ENCODE peak calls at places on chromosomes 11 and 22, in six cellular contexts. F is prostate gland, V is stomach, E is right lobe of liver, Y is IMR-90, A is Peyer's patch. J is an unnamed sample.

GRCh38 chr11:69333149-69333710 is 39.3 kb downstream of the MYEOV start:
- DNase-seq in F (no peak), V (peak), E (peak), Y (no peak), A (no peak), J (no peak)

GRCh38 chr11:131033151-131033651 is 116.9 kb upstream of the SNX19 start:
- DNase-seq in F (no peak), V (no peak), E (no peak), Y (peak), A (no peak), J (peak)

GRCh38 chr11:95092549-95093324 is 3.1 kb downstream of the ENDOD1 start:
- DNase-seq in F (no peak), V (no peak), E (no peak), Y (peak), A (peak), J (no peak)

GRCh38 chr11:47899801-47900200 is 51.7 kb upstream of the NUP160 start:
- DNase-seq in F (no peak), V (no peak), E (no peak), Y (no peak), A (peak), J (no peak)

GRCh38 chr11:113895367-113896155 is 9.0 kb upstream of the HTR3B start:
- DNase-seq in F (peak), V (no peak), E (no peak), Y (no peak), A (peak), J (peak)

GRCh38 chr11:57203882-57204281 is 22.1 kb downstream of the LRRC55 start:
- DNase-seq in F (no peak), V (no peak), E (no peak), Y (no peak), A (no peak), J (no peak)

GRCh38 chr22:49229483-49230193 is 598.0 kb downstream of the BRD1 start:
- DNase-seq in F (peak), V (no peak), E (no peak), Y (no peak), A (no peak), J (no peak)

GRCh38 chr22:29750559-29750958 is 16.2 kb downstream of the ZMAT5 start:
- DNase-seq in F (no peak), V (no peak), E (peak), Y (no peak), A (no peak), J (no peak)

GRCh38 chr11:103024086-103024485 is 67.9 kb downstream of the DCUN1D5 start:
- DNase-seq in F (no peak), V (no peak), E (no peak), Y (no peak), A (no peak), J (no peak)

GRCh38 chr11:117931971-117932370 is 2.8 kb upstream of the TMPRSS13 start:
- DNase-seq in F (no peak), V (no peak), E (no peak), Y (no peak), A (peak), J (no peak)

GRCh38 chr11:34214961-34215805 is 109.8 kb downstream of the NAT10 start:
- DNase-seq in F (no peak), V (no peak), E (no peak), Y (peak), A (peak), J (no peak)

GRCh38 chr11:63537293-63538101 is 889 bp downstream of the PLAAT4 start:
- DNase-seq in F (peak), V (peak), E (peak), Y (peak), A (peak), J (peak)

GRCh38 chr11:105022998-105023397 is at the start of gene CASP5:
- DNase-seq in F (no peak), V (no peak), E (no peak), Y (no peak), A (peak), J (no peak)

GRCh38 chr11:65316979-65317786 is 2.5 kb downstream of the CDC42EP2 start:
- DNase-seq in F (peak), V (peak), E (peak), Y (peak), A (peak), J (peak)

GRCh38 chr11:113645593-113646349 is 60.3 kb downstream of the TMPRSS5 start:
- DNase-seq in F (no peak), V (no peak), E (no peak), Y (no peak), A (no peak), J (no peak)

GRCh38 chr22:35446365-35446764 is 46.4 kb downstream of the MCM5 start:
- DNase-seq in F (no peak), V (no peak), E (no peak), Y (peak), A (peak), J (no peak)

GRCh38 chr22:30187726-30188407 is 58.7 kb downstream of the LIF start:
- DNase-seq in F (no peak), V (no peak), E (no peak), Y (peak), A (no peak), J (no peak)

GRCh38 chr22:37173709-37174108 is 14.3 kb downstream of the C1QTNF6 start:
- DNase-seq in F (no peak), V (no peak), E (peak), Y (no peak), A (no peak), J (no peak)

GRCh38 chr11:76269247-76269646 is 62.9 kb upstream of the WNT11 start:
- DNase-seq in F (no peak), V (no peak), E (peak), Y (no peak), A (no peak), J (no peak)

GRCh38 chr22:28989035-28989464 is 72.6 kb downstream of the C22orf31 start:
- DNase-seq in F (no peak), V (no peak), E (no peak), Y (no peak), A (no peak), J (no peak)

GRCh38 chr11:92226331-92227232 is 2.0 kb downstream of the FAT3 start:
- DNase-seq in F (no peak), V (no peak), E (no peak), Y (no peak), A (no peak), J (peak)

GRCh38 chr11:133934599-133935550 is 21.9 kb downstream of the IGSF9B start:
- DNase-seq in F (no peak), V (no peak), E (no peak), Y (peak), A (no peak), J (peak)
- H3K27ac ChIP-seq in F (no peak), V (no peak), E (no peak), Y (no peak), A (no peak), J (no peak)

GRCh38 chr11:67287355-67288197 is 1.5 kb upstream of the ANKRD13D start:
- DNase-seq in F (no peak), V (no peak), E (no peak), Y (no peak), A (no peak), J (no peak)

GRCh38 chr11:67288198-67288451 is 978 bp upstream of the ANKRD13D start:
- DNase-seq in F (no peak), V (no peak), E (no peak), Y (no peak), A (no peak), J (no peak)

GRCh38 chr11:67289651-67290479 is 762 bp downstream of the ANKRD13D start:
- DNase-seq in F (no peak), V (no peak), E (no peak), Y (no peak), A (no peak), J (no peak)

GRCh38 chr11:67289226-67289650 is at the start of gene ANKRD13D:
- DNase-seq in F (no peak), V (peak), E (no peak), Y (no peak), A (peak), J (no peak)

GRCh38 chr11:67288452-67289225 is 464 bp upstream of the ANKRD13D start:
- DNase-seq in F (peak), V (peak), E (peak), Y (peak), A (peak), J (peak)
- TF ChIP-seq POLR2A in F (peak), V (peak), E (peak), Y (peak), A (no peak), J (no peak)

DNA sequence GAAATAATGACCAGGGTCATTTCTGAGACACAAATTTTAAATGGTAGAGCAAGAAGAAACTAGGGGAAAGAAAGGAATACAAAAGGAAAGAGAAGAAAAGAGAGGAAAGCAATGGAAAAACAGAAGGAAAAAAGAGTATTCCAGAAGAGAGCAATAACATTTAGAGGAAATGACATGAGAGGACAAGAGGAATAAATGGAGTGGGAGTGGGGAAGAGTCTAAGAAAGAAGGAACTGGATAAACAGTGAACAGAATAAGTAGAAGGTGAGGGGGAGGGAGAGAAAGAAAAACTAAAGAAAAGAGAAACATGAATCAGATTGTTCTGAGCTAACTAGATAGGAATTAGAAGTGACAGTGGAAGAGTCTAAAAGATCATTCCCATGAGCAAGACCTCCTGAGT is 28.4 kb downstream of the PRDM10 start:
- DNase-seq in F (no peak), V (no peak), E (no peak), Y (peak), A (no peak), J (no peak)
- H3K27ac ChIP-seq in F (no peak), V (no peak), E (no peak), Y (no peak), A (no peak), J (no peak)

DNA sequence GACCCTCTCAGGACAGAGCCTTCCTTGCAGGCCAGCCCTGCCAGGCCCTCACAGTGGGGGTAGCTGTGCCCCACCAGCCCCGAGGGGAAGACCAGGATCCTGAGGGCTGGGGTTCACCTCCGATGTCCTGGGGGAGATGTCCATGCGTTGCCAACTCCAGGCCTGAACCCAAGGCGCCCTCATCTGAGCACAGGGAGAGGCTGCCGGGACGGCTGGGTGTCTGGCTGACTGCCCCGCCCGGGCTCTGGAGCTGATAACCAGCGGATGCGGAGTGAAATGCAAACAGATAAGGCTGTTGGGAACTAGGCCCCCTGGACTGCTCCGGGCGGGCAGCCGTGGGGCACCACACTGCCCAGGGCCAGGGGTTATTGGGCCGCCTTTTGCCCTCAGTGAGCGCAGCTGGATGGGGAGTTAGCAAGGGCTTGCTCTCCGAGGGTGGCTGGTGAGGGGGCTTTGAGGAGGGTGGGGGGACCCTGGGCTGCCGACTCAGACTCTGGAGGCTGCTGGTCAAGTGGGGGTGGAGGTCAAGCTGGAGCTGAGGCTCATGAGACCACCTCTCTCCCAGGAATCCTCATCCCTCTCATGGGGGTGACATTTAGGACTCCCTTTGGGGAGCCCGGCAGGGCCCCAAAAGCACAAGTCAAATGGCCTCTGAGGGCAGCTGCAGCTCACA is 5.6 kb upstream of the MUC6 start:
- DNase-seq in F (no peak), V (peak), E (no peak), Y (no peak), A (no peak), J (peak)
- TF ChIP-seq POLR2A in F (no peak), V (no peak), E (no peak), Y (no peak), A (no peak), J (no peak)

GRCh38 chr22:40422558-40423245 is 52.3 kb downstream of the SGSM3 start:
- DNase-seq in F (no peak), V (no peak), E (no peak), Y (no peak), A (no peak), J (no peak)
- H3K27ac ChIP-seq in F (no peak), V (no peak), E (no peak), Y (no peak), A (no peak), J (no peak)

GRCh38 chr22:50329236-50329635 is 2.4 kb upstream of the DENND6B start:
- DNase-seq in F (no peak), V (no peak), E (no peak), Y (peak), A (no peak), J (no peak)

GRCh38 chr22:50327711-50328019 is 853 bp upstream of the DENND6B start:
- DNase-seq in F (no peak), V (no peak), E (no peak), Y (no peak), A (no peak), J (no peak)

GRCh38 chr22:50325444-50326224 is 1.2 kb downstream of the DENND6B start:
- DNase-seq in F (no peak), V (no peak), E (no peak), Y (no peak), A (no peak), J (no peak)

GRCh38 chr22:50326225-50326958 is 420 bp downstream of the DENND6B start:
- DNase-seq in F (no peak), V (no peak), E (no peak), Y (no peak), A (no peak), J (no peak)

DNA sequence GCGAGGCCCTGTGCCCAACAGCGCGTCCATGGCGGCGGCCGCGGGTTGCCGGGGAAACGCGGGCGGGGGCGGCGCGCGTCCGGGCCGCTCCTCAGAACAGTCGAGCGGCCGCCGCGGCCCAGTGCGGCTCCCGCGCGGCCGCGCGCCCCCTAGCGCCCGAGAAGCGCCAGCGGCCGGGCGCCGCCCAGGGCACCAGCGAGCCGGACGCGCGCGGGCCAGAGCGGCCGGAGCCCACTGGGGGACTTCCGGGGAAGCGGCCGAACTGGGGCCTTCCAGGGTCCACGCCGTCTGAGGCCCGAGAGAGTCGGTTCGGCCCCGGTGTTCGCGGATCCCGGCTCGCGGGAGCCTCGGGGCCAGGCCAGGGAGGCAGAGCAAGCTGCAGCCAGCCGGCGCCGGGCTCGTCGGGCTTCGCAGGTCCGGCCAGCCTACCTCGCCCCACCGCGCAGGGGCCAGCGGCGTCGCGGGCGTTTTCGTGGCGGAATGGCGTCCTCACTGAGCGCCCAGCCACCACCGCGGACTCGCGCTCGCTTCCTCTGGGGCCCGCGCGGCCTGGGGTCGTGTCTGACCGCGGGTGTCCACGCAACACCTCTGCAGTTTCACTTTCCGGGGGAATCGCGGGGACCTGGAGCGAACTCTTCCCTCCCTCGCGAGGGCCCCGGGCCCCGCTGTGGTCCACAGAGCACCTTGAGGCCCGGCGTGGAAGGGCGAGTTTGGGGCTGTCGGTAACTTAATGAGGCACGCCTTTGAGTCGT is at the start of gene DENND6B:
- DNase-seq in F (peak), V (peak), E (peak), Y (peak), A (peak), J (peak)
- TF ChIP-seq POLR2A in F (peak), V (no peak), E (peak), Y (peak), A (peak), J (no peak)

DNA sequence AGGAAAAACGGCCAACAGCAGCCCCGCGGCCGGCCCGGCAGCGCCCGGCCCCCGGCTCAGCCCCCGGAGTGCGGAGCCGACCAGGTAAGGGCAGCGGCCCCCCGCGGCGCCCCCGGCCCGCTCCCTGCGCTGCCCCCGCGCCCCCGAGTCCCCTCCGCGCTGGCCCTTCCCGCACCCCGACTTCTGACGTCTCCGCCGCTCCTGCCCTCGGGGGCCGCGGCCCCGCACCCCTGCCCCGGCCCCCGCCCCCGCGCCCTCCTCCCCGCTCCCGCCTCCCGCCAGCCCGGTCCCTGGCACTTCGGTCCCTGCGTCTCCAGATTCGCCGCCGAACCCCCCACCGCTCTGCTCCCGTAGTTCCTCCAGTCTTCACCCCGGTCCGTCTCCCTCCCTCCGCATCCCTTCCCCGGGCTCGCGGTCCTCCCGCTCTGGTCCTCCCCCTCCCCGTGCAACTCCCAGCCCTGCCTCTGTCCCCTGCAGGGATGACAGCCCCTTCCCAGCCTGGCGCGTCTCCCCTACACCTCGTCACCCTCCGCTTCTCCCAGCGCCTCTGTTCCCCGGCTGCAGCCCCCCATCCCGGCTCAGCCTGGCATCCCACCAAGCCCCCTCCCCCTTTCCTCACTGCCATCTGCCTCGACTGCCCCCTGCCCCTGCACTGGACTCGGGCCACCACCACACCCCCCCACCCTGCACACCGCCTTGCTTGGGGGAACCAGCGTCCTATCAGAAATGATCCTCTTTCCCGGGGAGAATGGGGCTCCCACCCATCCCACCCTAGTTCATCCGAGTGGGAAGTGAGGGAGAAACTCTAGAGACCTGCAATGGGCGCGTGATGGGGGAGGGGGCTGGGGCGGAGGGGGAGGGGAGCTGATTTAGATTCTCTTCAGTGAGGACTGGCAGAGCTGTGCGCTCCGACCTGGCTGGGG is 517 bp downstream of the GRIK4 start:
- DNase-seq in F (no peak), V (peak), E (no peak), Y (no peak), A (no peak), J (no peak)
- H3K27ac ChIP-seq in F (no peak), V (no peak), E (no peak), Y (no peak), A (no peak), J (no peak)

GRCh38 chr11:71453021-71453910 is at the start of gene NADSYN1:
- DNase-seq in F (peak), V (peak), E (peak), Y (peak), A (peak), J (peak)
- TF ChIP-seq POLR2A in F (peak), V (no peak), E (peak), Y (peak), A (peak), J (no peak)

DNA sequence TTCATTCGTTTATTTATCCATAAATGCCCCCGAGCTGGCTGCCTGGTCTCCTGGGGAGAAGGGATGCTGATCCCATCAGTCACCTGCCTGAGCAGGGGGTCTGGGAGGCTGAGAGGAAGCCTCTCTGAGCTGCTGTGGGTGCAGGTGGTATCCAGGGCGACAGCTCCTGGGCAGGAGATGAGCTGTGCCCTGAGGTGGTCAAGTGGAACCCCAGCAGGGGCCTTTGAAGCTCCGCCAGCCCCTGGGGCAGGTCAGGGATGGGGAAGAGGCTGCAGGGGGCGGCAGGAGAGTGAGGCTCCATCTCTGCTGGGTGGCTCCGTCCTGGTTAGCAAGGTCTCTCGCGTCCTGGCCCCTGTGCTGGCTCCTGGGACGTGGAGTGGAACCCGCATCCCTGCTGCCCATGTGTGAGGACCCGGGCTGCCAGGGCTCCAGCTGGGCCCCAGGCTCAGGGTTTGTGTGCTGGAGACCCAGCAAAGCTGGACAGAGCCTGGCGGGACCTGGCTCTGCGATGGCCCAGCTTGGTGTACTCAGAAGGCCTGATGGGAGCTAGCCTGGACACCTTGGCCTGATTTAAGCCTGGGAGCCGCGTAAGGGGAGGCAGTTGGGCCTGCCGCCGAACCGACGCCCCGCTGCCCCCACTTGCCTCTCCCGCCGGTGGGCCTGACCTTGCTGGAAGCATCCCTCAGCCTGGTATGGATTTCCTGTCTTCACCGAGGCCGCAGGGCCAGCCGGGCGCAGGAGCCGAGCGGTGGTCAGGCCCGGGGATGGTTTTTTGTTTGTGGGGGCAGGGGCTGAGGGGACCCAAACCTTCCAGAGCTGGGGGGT is 44.5 kb downstream of the RTN4R start:
- DNase-seq in F (no peak), V (no peak), E (no peak), Y (no peak), A (no peak), J (no peak)
- H3K27ac ChIP-seq in F (no peak), V (no peak), E (no peak), Y (no peak), A (no peak), J (no peak)

J was measured in testis.